ENCODE peak calls at places on chromosomes 7 and 10, in ten cellular contexts. X, K, F, N, U, J, S, Y, W and D are unnamed samples. For H3K27me3 and H3K4me1, the result is how much of the 10 kb centered on the place peaks cover.

GRCh38 chr10:16904619-16905018 is 87.4 kb upstream of the RSU1 start:
- DNase-seq in X (no peak), K (no peak), F (no peak), N (no peak), U (peak), J (no peak), S (no peak), Y (peak), W (no peak), D (no peak)

GRCh38 chr10:110209399-110209925 is 2.1 kb downstream of the MXI1 start:
- DNase-seq in X (peak), K (no peak), F (peak), N (peak), U (peak), J (peak), S (peak), Y (peak), W (peak), D (peak)

GRCh38 chr10:123157210-123157609 is 3.0 kb downstream of the BUB3 start:
- DNase-seq in X (no peak), K (no peak), F (no peak), N (no peak), U (peak), J (no peak), S (peak), Y (peak), W (no peak), D (no peak)

GRCh38 chr7:151863386-151864079 is 13.4 kb downstream of the PRKAG2 start:
- DNase-seq in X (no peak), K (no peak), F (peak), N (no peak), U (no peak), J (no peak), S (no peak), Y (no peak), W (no peak), D (no peak)

GRCh38 chr10:88538038-88538437 is 45.1 kb downstream of the RNLS start:
- DNase-seq in X (no peak), K (no peak), F (no peak), N (no peak), U (peak), J (no peak), S (no peak), Y (peak), W (peak), D (no peak)

GRCh38 chr7:31327071-31327470 is 13.5 kb downstream of the NEUROD6 start:
- DNase-seq in X (no peak), K (no peak), F (peak), N (no peak), U (peak), J (no peak), S (no peak), Y (peak), W (no peak), D (no peak)

GRCh38 chr10:132146941-132147915 is 39.5 kb upstream of the DPYSL4 start:
- DNase-seq in X (no peak), K (no peak), F (no peak), N (no peak), U (no peak), J (no peak), S (no peak), Y (no peak), W (no peak), D (peak)

GRCh38 chr7:74527842-74528241 is 74.1 kb downstream of the GTF2IRD1 start:
- DNase-seq in X (no peak), K (peak), F (no peak), N (no peak), U (no peak), J (no peak), S (no peak), Y (no peak), W (no peak), D (no peak)

GRCh38 chr10:97713828-97714400 is 384 bp downstream of the MARVELD1 start:
- DNase-seq in X (peak), K (peak), F (peak), N (no peak), U (peak), J (peak), S (peak), Y (peak), W (peak), D (peak)

GRCh38 chr10:114754445-114755320 is 66.9 kb upstream of the FHIP2A start:
- DNase-seq in X (no peak), K (no peak), F (no peak), N (no peak), U (peak), J (no peak), S (no peak), Y (peak), W (peak), D (no peak)

GRCh38 chr10:103493362-103493871 is at the start of gene NEURL1:
- DNase-seq in X (no peak), K (no peak), F (peak), N (no peak), U (no peak), J (no peak), S (no peak), Y (no peak), W (peak), D (peak)

GRCh38 chr7:129845972-129846327 is 106.8 kb downstream of the UBE2H start:
- DNase-seq in X (no peak), K (no peak), F (no peak), N (no peak), U (peak), J (no peak), S (peak), Y (peak), W (no peak), D (no peak)

GRCh38 chr10:6536102-6536501 is 44.0 kb downstream of the PRKCQ start:
- DNase-seq in X (no peak), K (no peak), F (no peak), N (no peak), U (no peak), J (no peak), S (no peak), Y (no peak), W (no peak), D (no peak)

GRCh38 chr10:110500515-110500905 is 2.8 kb downstream of the DUSP5 start:
- DNase-seq in X (no peak), K (no peak), F (no peak), N (no peak), U (peak), J (no peak), S (peak), Y (peak), W (peak), D (no peak)

GRCh38 chr7:98202367-98203195 is 8.7 kb upstream of the BHLHA15 start:
- DNase-seq in X (peak), K (no peak), F (no peak), N (no peak), U (no peak), J (no peak), S (no peak), Y (no peak), W (no peak), D (no peak)

GRCh38 chr7:40243076-40243475 is 108.3 kb downstream of the SUGCT start:
- DNase-seq in X (no peak), K (no peak), F (no peak), N (no peak), U (no peak), J (no peak), S (no peak), Y (peak), W (no peak), D (no peak)

GRCh38 chr10:131931981-131932380 is 31.2 kb downstream of the PPP2R2D start:
- DNase-seq in X (no peak), K (peak), F (no peak), N (no peak), U (no peak), J (no peak), S (no peak), Y (no peak), W (no peak), D (peak)

GRCh38 chr10:71783917-71784678 is 10.8 kb upstream of the VSIR start:
- DNase-seq in X (no peak), K (no peak), F (no peak), N (no peak), U (no peak), J (no peak), S (no peak), Y (no peak), W (no peak), D (no peak)

GRCh38 chr7:130943336-130943901 is 209.4 kb upstream of the KLF14 start:
- DNase-seq in X (peak), K (no peak), F (no peak), N (no peak), U (peak), J (no peak), S (peak), Y (peak), W (no peak), D (no peak)

GRCh38 chr10:15427836-15428414 is 56.8 kb upstream of the FAM171A1 start:
- DNase-seq in X (no peak), K (no peak), F (no peak), N (no peak), U (peak), J (no peak), S (peak), Y (peak), W (no peak), D (no peak)

DNA sequence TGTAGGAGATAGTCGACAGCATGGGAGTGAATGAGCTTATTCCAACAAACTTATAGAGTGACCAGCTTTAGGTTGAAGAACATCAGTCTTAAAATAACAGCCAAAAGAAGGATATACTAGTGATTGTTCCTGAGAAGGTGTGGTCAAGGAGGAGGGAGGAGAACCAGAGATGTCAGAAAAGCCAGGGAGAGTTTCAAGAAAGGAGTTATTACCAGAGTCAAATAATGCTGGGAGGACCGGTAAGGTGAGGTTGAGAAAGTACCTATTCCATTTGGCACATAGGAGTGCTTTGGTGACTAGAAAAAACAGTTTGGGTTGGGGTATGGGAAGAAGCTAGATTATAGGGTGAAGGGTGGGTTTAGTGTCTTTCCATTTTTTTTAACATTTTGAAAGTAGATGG is 5.8 kb downstream of the PTPN12 start:
- DNase-seq in X (no peak), K (no peak), F (no peak), N (no peak), U (no peak), J (no peak), S (no peak), Y (no peak), W (no peak), D (no peak)
- H3K27me3 ChIP-seq in X (under half), K (under half), F (under half), N (under half), U (under half), J (under half), S (under half), Y (under half), W (under half), D (under half)

DNA sequence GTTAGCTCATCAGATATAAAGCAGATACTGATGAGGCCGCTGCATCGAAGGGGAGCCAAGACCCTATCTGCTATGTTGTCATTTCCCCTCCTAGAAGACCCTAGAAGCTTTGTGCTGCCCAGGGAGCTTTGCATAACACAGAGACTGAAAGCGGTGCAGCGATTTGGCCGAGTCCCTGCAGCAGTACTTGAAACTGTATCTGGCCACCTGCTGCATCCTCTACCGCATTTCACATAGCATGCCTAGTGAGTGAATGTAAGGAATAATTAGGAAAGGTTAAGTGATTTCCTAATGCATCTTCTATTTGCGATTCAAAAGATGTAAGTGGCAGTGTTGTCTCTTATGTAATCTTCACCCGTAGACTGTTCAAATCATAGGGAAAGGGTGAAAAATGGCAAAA is 106.7 kb downstream of the LRMDA start:
- DNase-seq in X (no peak), K (no peak), F (peak), N (no peak), U (no peak), J (no peak), S (no peak), Y (no peak), W (no peak), D (no peak)
- H3K27ac ChIP-seq in X (no peak), K (no peak), F (no peak), N (no peak), U (no peak), J (no peak), S (no peak), Y (no peak), W (no peak), D (no peak)

GRCh38 chr10:507908-508444 is 181.5 kb downstream of the DIP2C start:
- DNase-seq in X (no peak), K (no peak), F (no peak), N (no peak), U (no peak), J (no peak), S (no peak), Y (no peak), W (no peak), D (peak)
- H3K4me1 ChIP-seq in X (under half), K (under half), F (under half), N (under half), U (under half), J (under half), S (under half), Y (under half), W (under half), D (under half)

GRCh38 chr10:93073539-93074136 is at the start of gene CYP26A1:
- DNase-seq in X (no peak), K (no peak), F (peak), N (no peak), U (no peak), J (no peak), S (no peak), Y (no peak), W (no peak), D (no peak)

GRCh38 chr10:93071674-93072224 is 1.9 kb upstream of the CYP26A1 start:
- DNase-seq in X (no peak), K (no peak), F (peak), N (no peak), U (no peak), J (no peak), S (no peak), Y (no peak), W (no peak), D (peak)

GRCh38 chr10:93072225-93072712 is 1.4 kb upstream of the CYP26A1 start:
- DNase-seq in X (no peak), K (no peak), F (peak), N (no peak), U (no peak), J (no peak), S (no peak), Y (no peak), W (no peak), D (no peak)

GRCh38 chr10:93074137-93074596 is 474 bp downstream of the CYP26A1 start:
- DNase-seq in X (no peak), K (no peak), F (peak), N (no peak), U (no peak), J (no peak), S (no peak), Y (no peak), W (no peak), D (no peak)

GRCh38 chr10:93072713-93073538 is 767 bp upstream of the CYP26A1 start:
- DNase-seq in X (no peak), K (no peak), F (peak), N (no peak), U (no peak), J (no peak), S (no peak), Y (no peak), W (no peak), D (no peak)
- H3K27me3 ChIP-seq in X (under half), K (under half), F (under half), N (under half), U (half or more), J (under half), S (half or more), Y (half or more), W (under half), D (half or more)

GRCh38 chr7:100089458-100090201 is 861 bp downstream of the COPS6 start:
- DNase-seq in X (no peak), K (no peak), F (no peak), N (no peak), U (peak), J (no peak), S (no peak), Y (peak), W (no peak), D (no peak)

GRCh38 chr7:100090527-100091410 is 2.0 kb downstream of the COPS6 start:
- DNase-seq in X (no peak), K (no peak), F (no peak), N (no peak), U (no peak), J (no peak), S (no peak), Y (no peak), W (no peak), D (no peak)

GRCh38 chr7:100093054-100093453 is 4.3 kb downstream of the COPS6 start:
- DNase-seq in X (no peak), K (no peak), F (no peak), N (no peak), U (no peak), J (no peak), S (peak), Y (no peak), W (no peak), D (no peak)

GRCh38 chr7:100093498-100093897 is 4.7 kb downstream of the COPS6 start:
- DNase-seq in X (no peak), K (no peak), F (peak), N (no peak), U (no peak), J (no peak), S (no peak), Y (no peak), W (no peak), D (no peak)

DNA sequence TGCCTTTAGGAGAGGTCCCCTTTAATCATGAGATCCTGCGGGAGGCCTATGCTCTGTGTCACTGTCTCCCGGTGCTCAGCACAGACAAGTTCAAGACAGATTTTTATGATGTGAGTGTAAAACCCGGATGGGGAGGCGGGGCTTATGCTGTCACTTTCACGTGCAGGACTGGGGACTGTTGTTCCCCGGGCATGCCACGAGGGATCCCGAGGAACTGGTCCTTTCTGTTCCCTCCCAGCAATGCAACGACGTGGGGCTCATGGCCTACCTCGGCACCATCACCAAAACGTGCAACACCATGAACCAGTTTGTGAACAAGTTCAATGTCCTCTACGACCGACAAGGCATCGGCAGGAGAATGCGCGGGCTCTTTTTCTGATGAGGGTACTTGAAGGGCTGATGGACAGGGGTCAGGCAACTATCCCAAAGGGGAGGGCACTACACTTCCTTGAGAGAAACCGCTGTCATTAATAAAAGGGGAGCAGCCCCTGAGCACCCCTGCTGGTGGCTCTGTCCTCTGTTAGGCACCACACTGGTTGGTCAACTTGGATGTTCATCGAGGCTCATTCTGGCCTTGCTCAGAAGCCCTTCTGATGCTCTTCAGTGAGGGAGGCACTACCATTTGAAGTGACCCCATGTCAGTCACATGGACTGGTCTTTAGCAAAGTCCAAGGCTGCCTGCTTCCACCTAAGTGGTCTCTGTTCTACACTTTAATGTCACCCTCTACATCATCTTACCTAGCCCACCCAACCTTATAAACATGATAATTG is 2.8 kb downstream of the COPS6 start:
- DNase-seq in X (no peak), K (no peak), F (peak), N (no peak), U (peak), J (no peak), S (no peak), Y (peak), W (no peak), D (no peak)
- H3K27ac ChIP-seq in X (no peak), K (no peak), F (no peak), N (no peak), U (peak), J (no peak), S (no peak), Y (no peak), W (no peak), D (no peak)